ENCODE peak calls at places on chromosomes 5 and 9, in six cellular contexts. J, A, C, F, Y and N are unnamed samples.

GRCh38 chr9:75892168-75892901 is 1.9 kb downstream of the PCSK5 start:
- DNase-seq in J (no peak), A (peak; percentile 48), C (no peak), F (peak; percentile 7), Y (peak; percentile 60), N (no peak)

GRCh38 chr9:104970588-104970987 is 42.6 kb upstream of the ABCA1 start:
- DNase-seq in J (peak; percentile 9), A (no peak), C (no peak), F (no peak), Y (no peak), N (no peak)

GRCh38 chr9:19137282-19137681 is 10.0 kb upstream of the PLIN2 start:
- DNase-seq in J (peak; percentile 75), A (no peak), C (no peak), F (no peak), Y (no peak), N (no peak)

GRCh38 chr5:126471875-126472537 is 48.8 kb downstream of the GRAMD2B start:
- DNase-seq in J (peak; percentile 80), A (no peak), C (peak; percentile 64), F (no peak), Y (no peak), N (no peak)

GRCh38 chr5:112420111-112420864 is 1.2 kb upstream of the EPB41L4A start:
- DNase-seq in J (peak; percentile 23), A (peak; percentile 84), C (peak; percentile 32), F (no peak), Y (peak; percentile 90), N (peak; percentile 85)

GRCh38 chr9:14275331-14275730 is 38.6 kb downstream of the NFIB start:
- DNase-seq in J (no peak), A (no peak), C (no peak), F (no peak), Y (no peak), N (no peak)

GRCh38 chr5:606526-607399 is 5.4 kb upstream of the CEP72 start:
- DNase-seq in J (no peak), A (no peak), C (no peak), F (no peak), Y (peak; percentile 44), N (no peak)

GRCh38 chr5:151078490-151079262 is 2.2 kb downstream of the TNIP1 start:
- DNase-seq in J (no peak), A (no peak), C (no peak), F (peak; percentile 53), Y (peak; percentile 54), N (no peak)

GRCh38 chr5:1226231-1226630 is 1.1 kb downstream of the SLC6A18 start:
- DNase-seq in J (no peak), A (no peak), C (no peak), F (no peak), Y (no peak), N (no peak)

GRCh38 chr5:149387982-149388381 is 8.9 kb upstream of the IL17B start:
- DNase-seq in J (peak; percentile 68), A (no peak), C (no peak), F (no peak), Y (no peak), N (no peak)

GRCh38 chr5:142356318-142356715 is 31.5 kb upstream of the SPRY4 start:
- DNase-seq in J (peak; percentile 75), A (no peak), C (peak; percentile 53), F (no peak), Y (no peak), N (no peak)

GRCh38 chr5:150787659-150788058 is 9.1 kb downstream of the SMIM3 start:
- DNase-seq in J (no peak), A (no peak), C (no peak), F (no peak), Y (no peak), N (no peak)

GRCh38 chr9:108552459-108553040 is 303.2 kb downstream of the ACTL7B start:
- DNase-seq in J (no peak), A (peak; percentile 14), C (no peak), F (no peak), Y (no peak), N (no peak)

GRCh38 chr9:6171667-6172066 is 43.9 kb upstream of the IL33 start:
- DNase-seq in J (no peak), A (no peak), C (no peak), F (no peak), Y (no peak), N (no peak)

GRCh38 chr5:37792976-37793328 is 46.9 kb downstream of the GDNF start:
- DNase-seq in J (peak; percentile 87), A (no peak), C (peak; percentile 94), F (no peak), Y (no peak), N (no peak)

GRCh38 chr5:156913719-156914370 is 49.2 kb downstream of the TIMD4 start:
- DNase-seq in J (no peak), A (peak; percentile 93), C (no peak), F (no peak), Y (no peak), N (no peak)

GRCh38 chr9:83701769-83702168 is 6.0 kb downstream of the UBQLN1 start:
- DNase-seq in J (peak; percentile 83), A (no peak), C (peak; percentile 87), F (no peak), Y (no peak), N (no peak)

GRCh38 chr9:110261631-110262030 is 5.3 kb upstream of the TXN start:
- DNase-seq in J (no peak), A (no peak), C (no peak), F (no peak), Y (no peak), N (no peak)

GRCh38 chr5:73638344-73639095 is 12.5 kb downstream of the ARHGEF28 start:
- DNase-seq in J (peak; percentile 33), A (no peak), C (peak; percentile 88), F (no peak), Y (no peak), N (no peak)

GRCh38 chr9:124270504-124271335 is 13.0 kb downstream of the NEK6 start:
- DNase-seq in J (no peak), A (peak; percentile 44), C (no peak), F (no peak), Y (peak; percentile 71), N (no peak)

GRCh38 chr5:33401482-33402390 is 39.0 kb upstream of the TARS1 start:
- DNase-seq in J (peak; percentile 79), A (no peak), C (peak; percentile 82), F (no peak), Y (no peak), N (no peak)

GRCh38 chr9:83061036-83061435 is 1.9 kb downstream of the RASEF start:
- DNase-seq in J (no peak), A (no peak), C (no peak), F (no peak), Y (no peak), N (no peak)

GRCh38 chr5:179142434-179143198 is 82.4 kb downstream of the ZNF354C start:
- DNase-seq in J (peak; percentile 82), A (no peak), C (peak; percentile 81), F (no peak), Y (no peak), N (no peak)

GRCh38 chr5:77087484-77088291 is 603 bp upstream of the ZBED3 start:
- DNase-seq in J (no peak), A (no peak), C (no peak), F (no peak), Y (no peak), N (peak; percentile 61)

GRCh38 chr5:68911840-68912690 is 181.7 kb upstream of the SLC30A5 start:
- DNase-seq in J (peak; percentile 45), A (no peak), C (no peak), F (no peak), Y (no peak), N (no peak)

GRCh38 chr9:99563364-99563763 is 258.3 kb upstream of the NR4A3 start:
- DNase-seq in J (no peak), A (no peak), C (no peak), F (no peak), Y (no peak), N (no peak)

GRCh38 chr5:79173626-79174025 is 62.0 kb downstream of the BHMT start:
- DNase-seq in J (no peak), A (peak; percentile 35), C (no peak), F (no peak), Y (no peak), N (no peak)

GRCh38 chr5:124662261-124662781 is 84.1 kb downstream of the ZNF608 start:
- DNase-seq in J (no peak), A (peak; percentile 28), C (no peak), F (no peak), Y (no peak), N (no peak)

GRCh38 chr5:123754167-123754840 is 242.3 kb downstream of the CSNK1G3 start:
- DNase-seq in J (peak; percentile 16), A (peak; percentile 8), C (no peak), F (no peak), Y (no peak), N (no peak)

GRCh38 chr9:76610009-76610352 is 151.0 kb downstream of the GCNT1 start:
- DNase-seq in J (no peak), A (no peak), C (no peak), F (no peak), Y (peak; percentile 85), N (peak; percentile 92)

GRCh38 chr5:158563774-158564390 is 535.8 kb downstream of the EBF1 start:
- DNase-seq in J (no peak), A (no peak), C (no peak), F (no peak), Y (no peak), N (no peak)

GRCh38 chr9:14318934-14319513 is 5.1 kb upstream of the NFIB start:
- DNase-seq in J (no peak), A (peak; percentile 50), C (no peak), F (no peak), Y (no peak), N (no peak)

GRCh38 chr5:150987746-150988145 is 32.6 kb upstream of the GPX3 start:
- DNase-seq in J (no peak), A (peak; percentile 13), C (no peak), F (no peak), Y (no peak), N (no peak)

GRCh38 chr5:151243564-151243963 is 9.4 kb upstream of the GM2A start:
- DNase-seq in J (no peak), A (no peak), C (no peak), F (no peak), Y (no peak), N (no peak)

GRCh38 chr5:60883229-60883628 is 39.2 kb upstream of the ELOVL7 start:
- DNase-seq in J (no peak), A (peak; percentile 6), C (no peak), F (no peak), Y (no peak), N (no peak)

GRCh38 chr5:156879665-156880285 is 29.7 kb downstream of the PPP1R2B start:
- DNase-seq in J (no peak), A (peak; percentile 41), C (no peak), F (no peak), Y (no peak), N (no peak)

GRCh38 chr5:59999056-59999455 is 105.5 kb upstream of the PDE4D start:
- DNase-seq in J (no peak), A (no peak), C (no peak), F (no peak), Y (no peak), N (no peak)

GRCh38 chr9:4530375-4530774 is 40.1 kb downstream of the SLC1A1 start:
- DNase-seq in J (peak; percentile 22), A (no peak), C (no peak), F (no peak), Y (no peak), N (no peak)

GRCh38 chr5:128287740-128288139 is 204.2 kb downstream of the SLC12A2 start:
- DNase-seq in J (no peak), A (no peak), C (no peak), F (no peak), Y (no peak), N (no peak)